ENCODE peak calls at places on chromosomes 11 and 22, in eight cellular contexts. Y, C, R, F, E, Q, N and P are unnamed samples.
A peak's percentile ranks its signal among the peaks of the same experiment; 100 is the strongest.

GRCh38 chr22:20887375-20887774 is 28.6 kb downstream of the SNAP29 start:
- DNase-seq in N (no peak), F (peak; percentile 58), R (no peak), E (no peak), Q (no peak), Y (no peak), C (no peak), P (no peak)

GRCh38 chr11:128098840-128099239 is 488.5 kb downstream of the ETS1 start:
- DNase-seq in C (no peak), Y (no peak), N (no peak), E (no peak), R (no peak), Q (no peak), F (no peak), P (no peak)

GRCh38 chr11:6602096-6602940 is 1.1 kb downstream of the RRP8 start:
- DNase-seq in Y (no peak), E (peak; percentile 7), C (no peak), F (no peak), Q (no peak), R (no peak), N (no peak), P (no peak)

GRCh38 chr11:123384116-123384515 is 46.0 kb upstream of the GRAMD1B start:
- DNase-seq in E (no peak), C (no peak), N (no peak), R (no peak), Y (no peak), Q (no peak), F (no peak), P (no peak)

GRCh38 chr11:10410106-10410843 is 44.8 kb upstream of the AMPD3 start:
- DNase-seq in R (no peak), N (no peak), Y (no peak), E (no peak), Q (no peak), F (no peak), C (no peak), P (no peak)

GRCh38 chr11:19982761-19983495 is 177.3 kb downstream of the DBX1 start:
- DNase-seq in E (no peak), Y (no peak), C (no peak), N (no peak), Q (no peak), R (no peak), F (no peak), P (peak; percentile 44)

GRCh38 chr22:25016311-25016710 is 63.8 kb downstream of the KIAA1671 start:
- DNase-seq in Q (no peak), F (no peak), C (no peak), Y (no peak), E (no peak), R (no peak), N (no peak), P (no peak)

GRCh38 chr11:66289548-66290331 is 797 bp upstream of the YIF1A start:
- DNase-seq in Y (no peak), R (peak; percentile 88), Q (no peak), F (peak; percentile 22), E (peak; percentile 71), C (peak; percentile 64), N (no peak), P (no peak)

GRCh38 chr11:96063886-96064285 is 140.0 kb upstream of the MTMR2 start:
- DNase-seq in C (no peak), F (no peak), R (no peak), E (no peak), Q (no peak), N (no peak), Y (no peak), P (no peak)

GRCh38 chr22:30414525-30415047 is 11.0 kb upstream of the MTFP1 start:
- DNase-seq in Q (no peak), E (no peak), F (no peak), N (no peak), C (no peak), Y (no peak), R (no peak), P (no peak)

GRCh38 chr11:57214494-57214893 is 22.6 kb downstream of the APLNR start:
- DNase-seq in C (no peak), R (peak; percentile 40), F (peak; percentile 40), N (peak; percentile 35), Q (peak; percentile 46), Y (no peak), E (no peak), P (peak; percentile 85)

GRCh38 chr22:36979511-36979910 is 39.7 kb downstream of the TST start:
- DNase-seq in N (no peak), R (no peak), Y (no peak), F (no peak), E (no peak), C (no peak), Q (no peak), P (no peak)

GRCh38 chr11:36509265-36509664 is 807 bp downstream of the TRAF6 start:
- DNase-seq in E (peak; percentile 59), Q (peak; percentile 22), Y (no peak), F (peak; percentile 33), R (no peak), N (no peak), C (no peak), P (peak; percentile 51)

GRCh38 chr11:130999992-131000770 is 83.9 kb upstream of the SNX19 start:
- DNase-seq in E (no peak), F (peak; percentile 99), N (peak; percentile 82), R (no peak), Q (peak; percentile 95), C (no peak), Y (no peak), P (peak; percentile 95)

GRCh38 chr11:115919341-115920086 is 415.3 kb upstream of the CADM1 start:
- DNase-seq in F (no peak), Y (no peak), R (no peak), N (no peak), Q (peak; percentile 73), C (no peak), E (no peak), P (peak; percentile 81)

GRCh38 chr22:49349841-49350381 is 477.8 kb downstream of the BRD1 start:
- DNase-seq in C (no peak), R (no peak), F (no peak), Q (no peak), Y (no peak), E (no peak), N (no peak), P (no peak)

GRCh38 chr22:32760815-32761214 is 40.7 kb upstream of the TIMP3 start:
- DNase-seq in Q (no peak), R (peak; percentile 84), C (no peak), F (no peak), Y (no peak), E (no peak), N (no peak), P (no peak)

GRCh38 chr11:61901353-61901858 is 10.1 kb upstream of the FADS3 start:
- DNase-seq in N (no peak), F (peak; percentile 19), Y (no peak), E (no peak), C (no peak), R (no peak), Q (no peak), P (no peak)

GRCh38 chr11:34203377-34203801 is 98.0 kb downstream of the NAT10 start:
- DNase-seq in Y (no peak), N (no peak), R (no peak), E (no peak), Q (no peak), C (no peak), F (no peak), P (no peak)

GRCh38 chr11:120089036-120090001 is 48.6 kb downstream of the TRIM29 start:
- DNase-seq in F (no peak), Q (no peak), E (no peak), Y (peak; percentile 39), N (no peak), C (no peak), R (no peak), P (no peak)